ENCODE peak calls at places on chromosomes 13 and 19, in five cellular contexts. Q, H, B, D and G are unnamed samples.

GRCh38 chr19:42919757-42920079 is 2.0 kb upstream of the PSG6 start:
- DNase-seq in D (no peak), B (no peak), H (no peak), Q (no peak), G (no peak)

GRCh38 chr13:50592412-50593145 is 250.9 kb downstream of the DLEU7 start:
- DNase-seq in Q (no peak), H (no peak), D (peak), B (no peak), G (peak)

GRCh38 chr19:9144920-9145319 is 4.7 kb downstream of the ZNF317 start:
- DNase-seq in B (no peak), D (no peak), Q (no peak), H (no peak), G (peak)

GRCh38 chr13:75670496-75670895 is 34.4 kb downstream of the LMO7 start:
- DNase-seq in B (no peak), D (no peak), Q (no peak), H (no peak), G (no peak)

GRCh38 chr13:110301606-110302131 is 5.3 kb downstream of the COL4A1 start:
- DNase-seq in H (no peak), B (no peak), D (peak), Q (no peak), G (peak)

GRCh38 chr13:92842145-92842544 is 384.5 kb upstream of the GPC6 start:
- DNase-seq in Q (no peak), D (no peak), H (no peak), B (no peak), G (peak)

GRCh38 chr19:6587998-6588507 is 2.9 kb downstream of the CD70 start:
- DNase-seq in Q (no peak), H (no peak), D (no peak), B (no peak), G (no peak)

GRCh38 chr13:42148538-42148937 is 100.1 kb downstream of the DGKH start:
- DNase-seq in D (no peak), H (no peak), Q (no peak), B (no peak), G (no peak)

GRCh38 chr13:101875717-101876393 is 423.4 kb downstream of the ITGBL1 start:
- DNase-seq in Q (no peak), B (no peak), H (no peak), D (peak), G (peak)

GRCh38 chr19:49786432-49786831 is 19.6 kb downstream of the AP2A1 start:
- DNase-seq in Q (no peak), H (no peak), B (no peak), D (peak), G (peak)

GRCh38 chr19:4064551-4065260 is 2.0 kb downstream of the ZBTB7A start:
- DNase-seq in B (no peak), D (no peak), H (peak), Q (no peak), G (no peak)

GRCh38 chr13:75876371-75877050 is 240.4 kb downstream of the LMO7 start:
- DNase-seq in Q (peak), H (peak), B (peak), D (peak), G (peak)

GRCh38 chr13:110346661-110347067 is 39.6 kb downstream of the COL4A2 start:
- DNase-seq in D (peak), H (no peak), B (no peak), Q (no peak), G (no peak)

GRCh38 chr13:31145417-31145816 is 16.3 kb downstream of the HSPH1 start:
- DNase-seq in Q (no peak), B (no peak), D (no peak), H (no peak), G (no peak)

GRCh38 chr19:55175117-55175867 is 4.8 kb downstream of the SYT5 start:
- DNase-seq in H (peak), B (no peak), D (no peak), Q (no peak), G (no peak)

GRCh38 chr13:30577381-30577780 is 40.3 kb upstream of the USPL1 start:
- DNase-seq in Q (no peak), D (peak), H (no peak), B (no peak), G (peak)

GRCh38 chr19:50416034-50416814 is 2.5 kb upstream of the SPIB start:
- DNase-seq in Q (no peak), D (no peak), H (peak), B (no peak), G (no peak)

GRCh38 chr19:55590621-55591020 is 8.7 kb downstream of the FIZ1 start:
- DNase-seq in B (no peak), H (peak), Q (no peak), D (no peak), G (peak)

GRCh38 chr13:41130356-41130755 is 2.2 kb downstream of the KBTBD6 start:
- DNase-seq in B (no peak), D (no peak), Q (no peak), H (no peak), G (peak)

GRCh38 chr13:79723462-79724116 is 242.6 kb downstream of the NDFIP2 start:
- DNase-seq in B (no peak), H (no peak), Q (no peak), D (no peak), G (no peak)

GRCh38 chr19:58498316-58499020 is 13.3 kb downstream of the SLC27A5 start:
- DNase-seq in B (no peak), H (no peak), Q (no peak), D (no peak), G (no peak)

GRCh38 chr19:35266904-35267817 is 1.6 kb upstream of the USF2 start:
- DNase-seq in D (peak), H (peak), Q (no peak), B (no peak), G (peak)

GRCh38 chr13:29546662-29547061 is 48.8 kb downstream of the SLC7A1 start:
- DNase-seq in H (no peak), D (no peak), B (no peak), Q (no peak), G (no peak)

GRCh38 chr19:46904114-46905060 is 43.6 kb downstream of the ARHGAP35 start:
- DNase-seq in Q (no peak), B (no peak), D (peak), H (no peak), G (peak)

GRCh38 chr13:110340812-110341444 is 33.8 kb downstream of the COL4A2 start:
- DNase-seq in H (no peak), D (peak), B (no peak), Q (no peak), G (peak)

GRCh38 chr19:5214371-5214770 is 126.2 kb downstream of the PTPRS start:
- DNase-seq in Q (no peak), H (no peak), D (no peak), B (no peak), G (no peak)

GRCh38 chr13:102508411-102508810 is 88.4 kb upstream of the TPP2 start:
- DNase-seq in B (no peak), H (peak), Q (no peak), D (no peak), G (no peak)

GRCh38 chr19:23996549-23996948 is 81.9 kb downstream of the ZNF726 start:
- DNase-seq in H (peak), Q (no peak), B (no peak), D (peak), G (no peak)

GRCh38 chr19:30449673-30450072 is 77.5 kb downstream of the ZNF536 start:
- DNase-seq in H (no peak), Q (no peak), D (no peak), B (peak), G (no peak)

GRCh38 chr13:98142427-98143156 is at the start of gene FARP1:
- DNase-seq in H (peak), Q (no peak), D (peak), B (peak), G (peak)
- H3K14ac ChIP-seq in H (peak), Q (no peak), D (peak), B (peak), G (no peak)

GRCh38 chr19:51458899-51459592 is 792 bp upstream of the SIGLEC8 start:
- DNase-seq in Q (no peak), H (no peak), B (no peak), D (no peak), G (no peak)
- H2BK12ac ChIP-seq in Q (no peak), H (no peak), B (no peak), D (no peak), G (no peak)

DNA sequence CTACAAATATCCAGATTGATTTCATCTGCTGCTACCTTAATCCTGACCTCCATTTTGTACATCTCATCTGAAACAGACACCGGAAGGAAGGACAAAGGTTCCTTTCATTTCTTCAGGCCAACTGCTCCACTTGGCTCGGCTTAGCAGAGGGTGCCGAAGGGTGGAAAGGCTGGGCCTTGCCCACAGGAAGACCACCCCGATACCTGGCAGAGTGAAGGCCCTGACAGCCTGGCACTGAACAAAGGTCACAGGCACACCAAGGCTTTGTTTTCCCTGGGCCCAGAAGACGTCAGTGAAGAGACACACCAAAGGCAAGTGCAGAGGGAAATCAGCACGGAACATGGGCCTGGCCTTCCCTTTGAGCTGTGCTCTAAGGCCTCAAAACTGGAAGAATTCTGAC is 71.5 kb downstream of the LATS2 start:
- DNase-seq in B (no peak), D (no peak), H (no peak), Q (no peak), G (no peak)
- H3K14ac ChIP-seq in B (no peak), D (no peak), H (no peak), Q (no peak), G (no peak)

DNA sequence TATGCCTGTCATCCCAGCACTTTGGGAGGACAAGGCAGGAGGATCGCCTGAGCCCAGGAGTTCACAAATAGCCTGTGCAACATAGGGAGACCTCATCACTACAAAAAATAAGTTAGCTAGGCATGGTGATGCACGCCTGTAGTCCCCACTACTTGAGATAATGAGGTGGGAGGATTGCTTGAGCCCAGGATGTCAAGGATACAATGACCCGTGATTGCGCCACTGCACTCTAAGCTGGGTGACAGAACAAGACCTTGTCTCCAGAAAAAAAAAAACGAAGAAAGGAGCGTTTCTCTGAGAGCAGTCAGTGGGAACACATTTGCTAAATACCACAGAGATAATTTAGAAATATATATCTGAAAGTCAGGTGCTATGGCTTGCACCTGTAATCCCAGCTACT is 11.9 kb downstream of the CDADC1 start:
- DNase-seq in Q (no peak), D (no peak), B (no peak), H (no peak), G (no peak)
- H2BK12ac ChIP-seq in Q (no peak), D (no peak), B (no peak), H (no peak), G (no peak)

GRCh38 chr13:23372264-23372905 is 61.1 kb downstream of the SACS start:
- DNase-seq in Q (no peak), H (no peak), B (no peak), D (no peak), G (no peak)
- H3K14ac ChIP-seq in Q (no peak), H (no peak), B (no peak), D (no peak), G (no peak)

DNA sequence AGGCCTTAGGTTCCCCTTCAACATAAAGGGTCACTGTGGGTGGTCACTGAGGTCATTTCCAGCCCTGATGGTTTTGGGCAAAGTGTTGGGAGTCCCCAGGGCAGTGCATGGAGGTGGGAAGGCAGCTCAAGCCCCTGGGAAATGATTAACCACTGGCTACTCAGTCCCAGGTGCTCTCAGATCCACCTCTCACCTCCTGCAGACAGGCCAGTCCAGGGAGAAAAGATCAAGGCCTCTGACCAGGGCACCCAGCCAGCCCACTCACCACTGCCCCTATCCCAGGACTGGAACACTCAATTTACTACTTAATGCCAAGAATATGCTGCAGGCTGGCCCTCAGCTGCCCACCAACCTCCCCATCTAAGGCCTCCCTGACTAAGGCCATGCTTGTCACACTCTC is 1307.9 kb downstream of the UQCRFS1 start:
- DNase-seq in B (no peak), Q (no peak), D (no peak), H (no peak), G (no peak)
- H2BK12ac ChIP-seq in B (no peak), Q (no peak), D (no peak), H (no peak), G (no peak)

DNA sequence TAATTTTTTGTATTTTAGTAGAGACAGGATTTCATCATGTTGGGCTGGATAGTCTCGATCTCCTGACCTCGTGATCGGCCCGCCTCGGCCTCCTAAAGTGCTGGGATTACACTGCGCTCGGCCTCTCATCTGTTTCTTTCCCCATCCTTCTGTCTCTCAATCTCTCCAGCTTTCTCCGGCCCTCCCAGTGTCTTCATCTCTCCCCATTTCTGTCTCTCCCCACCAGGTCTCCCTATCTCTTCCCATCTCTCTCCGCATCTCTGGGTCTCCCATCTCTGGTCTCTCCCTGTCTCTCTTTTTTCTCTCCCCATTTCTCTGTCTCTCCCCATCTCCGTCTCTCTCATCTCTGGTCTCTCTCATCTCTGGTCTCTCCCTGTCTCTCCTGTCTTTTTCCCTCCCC is 12.2 kb upstream of the NFIX start:
- DNase-seq in H (no peak), B (no peak), D (no peak), Q (no peak), G (no peak)
- H3K14ac ChIP-seq in H (no peak), B (no peak), D (no peak), Q (no peak), G (no peak)